ENCODE peak calls at places on chromosomes 1 and 21, in nine cellular contexts. I, W, C, M, O, V, S, G and U are unnamed samples.

GRCh38 chr1:199007423-199007822 is 368.6 kb downstream of the PTPRC start:
- DNase-seq in I (no peak), W (no peak), C (no peak), M (no peak), O (no peak), V (no peak), S (no peak), G (no peak), U (no peak)

GRCh38 chr1:207017615-207018559 is 14.7 kb downstream of the C1orf116 start:
- DNase-seq in I (no peak), W (peak; percentile 16), C (no peak), M (peak; percentile 77), O (no peak), V (peak; percentile 60), S (peak; percentile 78), G (peak; percentile 27), U (no peak)

GRCh38 chr1:13666317-13666716 is 33.7 kb upstream of the PRDM2 start:
- DNase-seq in I (no peak), W (no peak), C (no peak), M (no peak), O (no peak), V (no peak), S (no peak), G (no peak), U (no peak)

GRCh38 chr1:215583185-215583692 is 16.1 kb downstream of the KCTD3 start:
- DNase-seq in I (no peak), W (no peak), C (no peak), M (peak; percentile 49), O (no peak), V (no peak), S (no peak), G (peak; percentile 40), U (no peak)

GRCh38 chr1:29382851-29383588 is 146.7 kb downstream of the PTPRU start:
- DNase-seq in I (no peak), W (no peak), C (no peak), M (no peak), O (no peak), V (no peak), S (no peak), G (no peak), U (no peak)

GRCh38 chr21:37257526-37257966 is 9.6 kb downstream of the VPS26C start:
- DNase-seq in I (no peak), W (peak; percentile 21), C (peak; percentile 25), M (no peak), O (no peak), V (no peak), S (no peak), G (peak; percentile 33), U (no peak)

GRCh38 chr1:119587328-119587727 is 60.7 kb downstream of the ZNF697 start:
- DNase-seq in I (no peak), W (no peak), C (no peak), M (no peak), O (no peak), V (no peak), S (no peak), G (peak; percentile 71), U (no peak)

GRCh38 chr1:41619511-41620364 is 135.3 kb upstream of the EDN2 start:
- DNase-seq in I (no peak), W (no peak), C (no peak), M (peak; percentile 30), O (no peak), V (no peak), S (no peak), G (peak; percentile 47), U (no peak)

GRCh38 chr1:209389258-209389657 is 194.3 kb upstream of the CAMK1G start:
- DNase-seq in I (no peak), W (no peak), C (no peak), M (no peak), O (no peak), V (no peak), S (no peak), G (peak; percentile 98), U (no peak)

GRCh38 chr1:205925730-205926129 is 17.5 kb downstream of the SLC26A9 start:
- DNase-seq in I (no peak), W (no peak), C (no peak), M (no peak), O (no peak), V (no peak), S (no peak), G (peak; percentile 94), U (no peak)

GRCh38 chr1:192516776-192517297 is 58.7 kb upstream of the RGS1 start:
- DNase-seq in I (peak; percentile 53), W (no peak), C (no peak), M (no peak), O (no peak), V (no peak), S (no peak), G (peak; percentile 68), U (peak; percentile 18)

GRCh38 chr1:50977575-50978143 is 7.6 kb downstream of the CDKN2C start:
- DNase-seq in I (peak; percentile 11), W (peak; percentile 70), C (peak; percentile 80), M (no peak), O (peak; percentile 51), V (peak; percentile 73), S (peak; percentile 90), G (peak; percentile 51), U (peak; percentile 6)

GRCh38 chr1:39413902-39414528 is 77.4 kb upstream of the BMP8A start:
- DNase-seq in I (no peak), W (no peak), C (no peak), M (no peak), O (no peak), V (no peak), S (no peak), G (peak; percentile 36), U (no peak)
- H3K4me3 ChIP-seq in I (no peak overlapping the region), W (no peak overlapping the region), C (peak overlapping the region; percentile 3), M (no peak overlapping the region), O (no peak overlapping the region), V (no peak overlapping the region), S (no peak overlapping the region), G (peak overlapping the region; percentile 46), U (no peak overlapping the region)

GRCh38 chr1:31621872-31622730 is 4.6 kb downstream of the HCRTR1 start:
- DNase-seq in I (no peak), W (no peak), C (no peak), M (peak; percentile 72), O (no peak), V (no peak), S (no peak), G (no peak), U (no peak)
- H3K9me3 ChIP-seq in I (no peaks in the 10 kb centered on the region), W (no peaks in the 10 kb centered on the region), C (no peaks in the 10 kb centered on the region), M (no peaks in the 10 kb centered on the region), O (no peaks in the 10 kb centered on the region), V (no peaks in the 10 kb centered on the region), S (no peaks in the 10 kb centered on the region), G (no peaks in the 10 kb centered on the region), U (no peaks in the 10 kb centered on the region)

GRCh38 chr1:145785481-145785880 is 38.4 kb downstream of the RNF115 start:
- DNase-seq in I (no peak), W (no peak), C (no peak), M (no peak), O (no peak), V (no peak), S (no peak), G (no peak), U (no peak)

GRCh38 chr1:145792484-145792883 is 31.4 kb downstream of the RNF115 start:
- DNase-seq in I (no peak), W (no peak), C (no peak), M (no peak), O (no peak), V (no peak), S (no peak), G (no peak), U (no peak)

GRCh38 chr1:145786271-145786670 is 37.6 kb downstream of the RNF115 start:
- DNase-seq in I (no peak), W (no peak), C (no peak), M (no peak), O (no peak), V (no peak), S (no peak), G (no peak), U (no peak)

GRCh38 chr1:145784409-145784808 is 39.5 kb downstream of the RNF115 start:
- DNase-seq in I (no peak), W (no peak), C (no peak), M (no peak), O (no peak), V (no peak), S (no peak), G (peak; percentile 48), U (no peak)

DNA sequence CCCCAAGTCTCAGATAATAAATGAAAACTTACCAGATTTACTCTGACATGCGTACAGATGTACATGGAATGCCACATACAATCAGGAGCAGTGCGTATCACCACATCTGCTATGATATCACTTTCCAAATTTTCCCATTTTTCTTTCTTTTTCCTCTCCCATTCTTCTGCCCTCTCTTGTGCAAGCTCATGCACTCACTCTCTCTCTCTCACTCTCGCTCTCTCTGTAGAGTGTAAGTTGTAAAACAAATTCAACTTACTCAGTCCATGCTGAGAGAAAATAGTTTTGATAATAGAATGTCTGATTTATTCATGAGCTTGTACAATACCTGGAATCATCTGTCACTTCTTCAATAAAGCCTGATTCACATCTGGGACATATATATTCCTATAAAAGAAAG is 35.3 kb downstream of the RNF115 start:
- DNase-seq in I (no peak), W (no peak), C (no peak), M (no peak), O (no peak), V (no peak), S (no peak), G (no peak), U (no peak)
- H3K4me1 ChIP-seq in I (no peaks in the 10 kb centered on the region), W (peaks cover 17% of the 10 kb centered on the region), C (peaks cover 29% of the 10 kb centered on the region), M (no peaks in the 10 kb centered on the region), O (no peaks in the 10 kb centered on the region), V (peaks cover 21% of the 10 kb centered on the region), S (no peaks in the 10 kb centered on the region), G (no peaks in the 10 kb centered on the region), U (peaks cover 17% of the 10 kb centered on the region)

GRCh38 chr1:113784104-113784779 is 25.0 kb upstream of the PHTF1 start:
- DNase-seq in I (no peak), W (no peak), C (no peak), M (no peak), O (no peak), V (no peak), S (no peak), G (peak; percentile 56), U (no peak)
- H3K4me3 ChIP-seq in I (no peak overlapping the region), W (no peak overlapping the region), C (peak overlapping the region; percentile 37), M (no peak overlapping the region), O (no peak overlapping the region), V (no peak overlapping the region), S (no peak overlapping the region), G (no peak overlapping the region), U (peak overlapping the region; percentile 20)

DNA sequence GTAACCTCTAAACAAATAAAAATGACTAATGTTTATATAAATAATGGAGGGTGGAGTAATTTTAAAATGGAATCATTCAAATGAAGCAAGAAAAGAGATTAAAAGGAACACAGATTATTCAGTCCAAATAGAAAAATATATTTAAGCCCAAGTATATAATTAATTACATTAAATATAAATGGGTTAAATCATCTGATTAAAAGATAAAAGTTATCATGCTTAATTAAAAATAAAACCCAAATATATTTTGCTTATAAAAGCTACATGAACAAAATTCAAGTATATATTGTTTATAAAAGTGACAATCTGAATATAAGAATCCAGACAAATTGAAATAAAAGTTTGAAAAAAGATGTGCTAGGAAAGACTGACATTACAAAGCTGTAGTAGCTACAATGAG is 63.9 kb upstream of the ACTRT2 start:
- DNase-seq in I (no peak), W (no peak), C (no peak), M (no peak), O (no peak), V (no peak), S (no peak), G (no peak), U (no peak)
- H3K9me3 ChIP-seq in I (peaks cover 3% of the 10 kb centered on the region), W (no peaks in the 10 kb centered on the region), C (peaks cover 33% of the 10 kb centered on the region), M (peaks cover 16% of the 10 kb centered on the region), O (no peaks in the 10 kb centered on the region), V (peaks cover 5% of the 10 kb centered on the region), S (no peaks in the 10 kb centered on the region), G (no peaks in the 10 kb centered on the region), U (no peaks in the 10 kb centered on the region)

GRCh38 chr1:225812488-225813249 is 2.7 kb downstream of the EPHX1 start:
- DNase-seq in I (no peak), W (no peak), C (no peak), M (no peak), O (no peak), V (no peak), S (no peak), G (no peak), U (no peak)
- H3K4me1 ChIP-seq in I (peaks cover 5% of the 10 kb centered on the region), W (peaks cover 38% of the 10 kb centered on the region), C (peaks cover 63% of the 10 kb centered on the region), M (peaks cover 21% of the 10 kb centered on the region), O (peaks cover 41% of the 10 kb centered on the region), V (peaks cover 72% of the 10 kb centered on the region), S (peaks cover 43% of the 10 kb centered on the region), G (peaks cover 20% of the 10 kb centered on the region), U (peaks cover 5% of the 10 kb centered on the region)